ENCODE peak calls at places on chromosomes 2 and 18, in four cellular contexts. F is K562, C is SK-N-SH, X is H1. P is an unnamed sample.

GRCh38 chr2:168565112-168565511 is 109.0 kb downstream of the CERS6 start:
- DNase-seq in F (no peak), C (no peak), X (no peak), P (no peak)

GRCh38 chr2:111071480-111072143 is 49.1 kb upstream of the BCL2L11 start:
- DNase-seq in F (no peak), C (no peak), X (no peak), P (no peak)

GRCh38 chr18:45785015-45785597 is 40.4 kb upstream of the SIGLEC15 start:
- DNase-seq in F (no peak), C (no peak), X (no peak), P (no peak)

GRCh38 chr2:130368786-130369185 is 12.9 kb downstream of the PTPN18 start:
- DNase-seq in F (no peak), C (no peak), X (no peak), P (no peak)

GRCh38 chr2:216565946-216566345 is 67.3 kb upstream of the IGFBP2 start:
- DNase-seq in F (no peak), C (no peak), X (no peak), P (no peak)

GRCh38 chr2:177106212-177106611 is 106.4 kb upstream of the HNRNPA3 start:
- DNase-seq in F (peak; percentile 12), C (peak; percentile 7), X (no peak), P (no peak)

GRCh38 chr2:30294147-30294546 is 62.8 kb downstream of the LBH start:
- DNase-seq in F (no peak), C (no peak), X (no peak), P (no peak)

GRCh38 chr2:171297951-171298350 is 135.8 kb downstream of the METTL8 start:
- DNase-seq in F (no peak), C (no peak), X (no peak), P (no peak)

GRCh38 chr2:24909555-24910177 is 10.4 kb downstream of the ADCY3 start:
- DNase-seq in F (no peak), C (no peak), X (no peak), P (no peak)

GRCh38 chr2:148702475-148702874 is 57.9 kb downstream of the EPC2 start:
- DNase-seq in F (no peak), C (no peak), X (no peak), P (no peak)

GRCh38 chr2:72864500-72864899 is 22.7 kb upstream of the SPR start:
- DNase-seq in F (no peak), C (no peak), X (no peak), P (no peak)

GRCh38 chr2:160747771-160748170 is 254.2 kb upstream of the RBMS1 start:
- DNase-seq in F (no peak), C (no peak), X (no peak), P (no peak)

GRCh38 chr18:25831226-25831828 is 259.1 kb downstream of the SS18 start:
- DNase-seq in F (no peak), C (no peak), X (no peak), P (no peak)

GRCh38 chr18:69758458-69758857 is 189.2 kb downstream of the CD226 start:
- DNase-seq in F (no peak), C (no peak), X (no peak), P (no peak)

GRCh38 chr18:54787098-54787497 is 41.2 kb upstream of the RAB27B start:
- DNase-seq in F (no peak), C (no peak), X (no peak), P (no peak)

GRCh38 chr2:150483532-150483931 is 3.9 kb downstream of the RND3 start:
- DNase-seq in F (no peak), C (no peak), X (no peak), P (no peak)

DNA sequence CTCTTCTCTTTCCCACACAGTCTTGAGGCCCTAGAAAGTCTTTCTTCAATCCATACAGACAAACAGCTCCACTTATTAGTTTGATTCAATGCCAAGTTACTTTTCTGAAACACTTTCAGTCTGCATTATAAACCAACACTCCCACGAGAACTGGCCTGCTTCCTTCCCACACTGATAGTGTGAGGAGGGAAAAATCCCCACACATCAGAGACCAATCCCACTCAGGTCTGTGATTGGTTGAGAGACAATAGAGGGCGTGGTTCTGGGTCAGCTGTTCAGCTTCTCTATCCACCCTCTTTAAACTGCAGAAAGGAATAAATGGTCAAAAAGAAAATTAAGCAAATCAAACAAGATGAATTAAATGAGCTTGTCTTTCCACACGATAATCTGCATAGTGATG is 152.5 kb downstream of the NRP2 start:
- DNase-seq in F (no peak), C (no peak), X (no peak), P (no peak)
- TF ChIP-seq TEAD4 in F (no peak), C (no peak), X (no peak), P (no peak)

DNA sequence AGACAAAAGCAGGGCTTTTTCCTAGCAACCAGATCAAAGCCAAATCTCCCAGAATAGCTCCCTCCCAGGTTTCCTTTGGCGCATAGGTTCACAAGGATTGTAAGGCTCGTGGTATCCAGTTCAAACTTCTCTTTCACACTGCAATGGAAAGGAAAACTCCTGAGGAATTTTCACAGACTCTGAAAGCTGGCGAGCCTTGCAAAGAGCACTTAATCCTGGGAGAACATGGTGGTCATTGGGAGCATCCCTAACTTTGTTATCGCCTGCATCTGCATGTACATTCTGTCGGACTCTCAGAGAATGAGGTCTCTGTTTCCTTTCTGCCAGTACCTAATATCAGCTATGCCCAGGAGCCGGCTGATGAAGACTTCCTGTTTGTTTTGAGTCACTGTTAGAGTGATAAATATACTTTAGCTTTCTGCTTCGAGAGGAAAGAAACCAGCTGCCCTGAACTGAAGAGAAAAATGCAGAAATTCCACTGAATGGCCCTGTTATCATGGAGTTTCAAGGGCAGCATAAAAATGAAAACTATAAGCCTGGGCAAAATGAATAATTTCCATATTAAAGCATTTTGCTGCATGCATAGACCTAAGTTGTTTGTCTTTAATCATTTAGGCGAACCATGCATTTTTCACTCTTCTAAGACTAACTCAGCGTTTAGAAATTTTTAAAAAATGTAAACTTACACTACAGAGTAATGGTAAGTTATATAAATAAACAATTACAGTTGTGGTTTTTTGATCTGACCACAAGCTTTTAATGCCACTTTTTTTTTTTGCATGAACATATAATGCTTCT is 76.4 kb upstream of the ZEB2 start:
- DNase-seq in F (peak; percentile 84), C (peak; percentile 12), X (no peak), P (no peak)
- TF ChIP-seq TEAD4 in F (no peak), C (no peak), X (no peak), P (no peak)

GRCh38 chr2:98805412-98806265 is 74.7 kb upstream of the MGAT4A start:
- DNase-seq in F (no peak), C (peak; percentile 42), X (no peak), P (no peak)
- TF ChIP-seq TEAD4 in F (no peak), C (no peak), X (no peak), P (no peak)

GRCh38 chr2:217666338-217666737 is 336.5 kb downstream of the TNS1 start:
- DNase-seq in F (no peak), C (no peak), X (no peak), P (no peak)
- TF ChIP-seq TEAD4 in F (no peak), C (no peak), X (no peak), P (no peak)

P was measured in WTC11.